ENCODE peak calls at places on chromosomes 12 and 14, in seven cellular contexts. D is fibroblast of pulmonary artery; P is GM12865; H is breast epithelium; K is AG04449; W is AG09309; V is CD8-positive, alpha-beta memory T cell. A is an unnamed sample.

GRCh38 chr12:109998241-109998903 is 858 bp upstream of the ANKRD13A start:
- DNase-seq in D (no peak), H (no peak), V (no peak), W (no peak), P (peak), K (no peak), A (no peak)

GRCh38 chr14:55802986-55803431 is 223.0 kb downstream of the KTN1 start:
- DNase-seq in H (no peak), V (no peak), W (no peak), P (no peak), K (no peak), D (peak), A (no peak)

GRCh38 chr12:102172436-102172835 is 25.2 kb downstream of the PMCH start:
- DNase-seq in V (no peak), D (peak), H (no peak), K (peak), P (no peak), W (peak), A (no peak)

GRCh38 chr12:16112626-16113560 is 164.6 kb downstream of the SLC15A5 start:
- DNase-seq in H (no peak), P (no peak), D (no peak), K (no peak), V (no peak), W (no peak), A (no peak)

GRCh38 chr14:64232944-64233343 is 61.2 kb downstream of the ESR2 start:
- DNase-seq in K (no peak), V (no peak), D (no peak), P (no peak), W (no peak), H (no peak), A (no peak)

GRCh38 chr12:13101854-13102375 is 1.6 kb downstream of the GSG1 start:
- DNase-seq in H (peak), W (no peak), P (no peak), K (no peak), D (no peak), V (no peak), A (no peak)

GRCh38 chr12:121579190-121579791 is 1.5 kb downstream of the KDM2B start:
- DNase-seq in W (no peak), K (no peak), V (peak), D (peak), H (no peak), P (peak), A (peak)

GRCh38 chr14:32432813-32433538 is 103.9 kb downstream of the AKAP6 start:
- DNase-seq in D (no peak), P (peak), K (no peak), V (no peak), W (no peak), H (no peak), A (no peak)

GRCh38 chr14:86824167-86824566 is 1168.8 kb downstream of the GALC start:
- DNase-seq in W (no peak), H (no peak), P (no peak), D (no peak), V (no peak), K (no peak), A (no peak)

GRCh38 chr14:53093206-53093605 is 59.9 kb downstream of the DDHD1 start:
- DNase-seq in D (peak), V (no peak), K (peak), P (no peak), W (peak), H (no peak), A (no peak)

GRCh38 chr14:71119075-71119474 is 211.8 kb downstream of the PCNX1 start:
- DNase-seq in K (no peak), V (no peak), D (peak), H (no peak), P (no peak), W (no peak), A (no peak)

GRCh38 chr14:60893916-60894315 is 87.0 kb downstream of the TRMT5 start:
- DNase-seq in H (no peak), K (no peak), W (no peak), D (no peak), P (no peak), V (no peak), A (no peak)

GRCh38 chr12:101607894-101608293 is 13.1 kb downstream of the MYBPC1 start:
- DNase-seq in D (no peak), K (no peak), V (no peak), H (no peak), W (no peak), P (no peak), A (no peak)

GRCh38 chr12:94059394-94060368 is 88.7 kb upstream of the PLXNC1 start:
- DNase-seq in W (no peak), P (no peak), K (no peak), H (peak), D (no peak), V (no peak), A (no peak)

GRCh38 chr12:108567974-108568652 is 5.7 kb downstream of the ISCU start:
- DNase-seq in K (no peak), V (no peak), P (peak), W (no peak), H (no peak), D (no peak), A (no peak)

GRCh38 chr12:101997102-101997501 is 64.7 kb downstream of the WASHC3 start:
- DNase-seq in K (no peak), V (no peak), P (no peak), H (no peak), W (no peak), D (no peak), A (no peak)

GRCh38 chr12:54368709-54369596 is 4.7 kb upstream of the GPR84 start:
- DNase-seq in V (peak), W (peak), K (peak), P (peak), H (peak), D (peak), A (peak)

GRCh38 chr12:132249747-132250478 is 79.5 kb downstream of the GALNT9 start:
- DNase-seq in P (no peak), K (no peak), H (no peak), D (no peak), W (no peak), V (no peak), A (no peak)

GRCh38 chr12:57012600-57013465 is 3.5 kb downstream of the TAC3 start:
- DNase-seq in V (no peak), W (no peak), H (no peak), D (no peak), P (peak), K (no peak), A (no peak)

GRCh38 chr14:22561661-22562579 is 27.1 kb downstream of the DAD1 start:
- DNase-seq in V (peak), K (no peak), W (no peak), H (no peak), D (no peak), P (peak), A (no peak)

DNA sequence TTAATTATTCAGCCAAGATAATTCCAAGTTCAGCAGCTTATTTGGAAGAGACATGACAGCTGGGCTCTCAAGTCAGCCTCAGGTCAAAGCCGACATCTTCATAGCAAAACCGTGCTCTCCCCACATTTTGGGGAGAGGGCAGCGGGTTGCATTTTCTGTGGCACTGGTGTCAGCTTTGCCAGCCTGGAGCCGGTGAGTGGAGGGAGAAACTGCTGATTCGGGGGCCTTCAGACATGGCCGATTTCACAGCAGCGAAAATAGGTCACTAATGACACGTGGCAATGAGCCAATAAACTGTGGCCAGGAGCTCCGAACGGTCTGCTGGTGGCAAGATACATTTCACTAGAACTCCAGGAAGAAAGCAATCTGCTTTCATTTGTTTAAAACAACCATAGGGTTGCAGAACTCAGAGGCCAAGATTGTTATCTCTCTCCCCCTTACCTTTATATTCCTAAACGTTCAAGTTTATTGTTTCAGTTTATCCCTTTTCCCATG is 173.2 kb downstream of the CAND1 start:
- DNase-seq in P (no peak), K (no peak), V (no peak), D (no peak), W (no peak), H (no peak), A (no peak)
- H3K4me3 ChIP-seq in P (no peak), K (no peak), V (no peak), D (no peak), W (no peak), H (no peak), A (peak)

GRCh38 chr12:50925920-50926319 is 26.4 kb upstream of the HIGD1C start:
- DNase-seq in D (no peak), W (no peak), V (no peak), P (no peak), K (no peak), H (no peak), A (no peak)
- H3K4me3 ChIP-seq in D (peak), W (no peak), V (no peak), P (peak), K (no peak), H (peak), A (peak)

GRCh38 chr12:113464852-113465719 is 6.6 kb downstream of the LHX5 start:
- DNase-seq in V (no peak), H (no peak), K (no peak), P (no peak), D (no peak), W (no peak), A (no peak)

GRCh38 chr12:113467154-113467513 is 4.5 kb downstream of the LHX5 start:
- DNase-seq in H (no peak), W (no peak), P (no peak), D (no peak), K (no peak), V (no peak), A (no peak)

GRCh38 chr12:113467514-113468364 is 3.9 kb downstream of the LHX5 start:
- DNase-seq in H (no peak), W (no peak), D (no peak), V (no peak), K (no peak), P (no peak), A (no peak)

GRCh38 chr12:113465808-113466769 is 5.6 kb downstream of the LHX5 start:
- DNase-seq in K (no peak), P (no peak), D (no peak), V (no peak), W (no peak), H (no peak), A (no peak)

DNA sequence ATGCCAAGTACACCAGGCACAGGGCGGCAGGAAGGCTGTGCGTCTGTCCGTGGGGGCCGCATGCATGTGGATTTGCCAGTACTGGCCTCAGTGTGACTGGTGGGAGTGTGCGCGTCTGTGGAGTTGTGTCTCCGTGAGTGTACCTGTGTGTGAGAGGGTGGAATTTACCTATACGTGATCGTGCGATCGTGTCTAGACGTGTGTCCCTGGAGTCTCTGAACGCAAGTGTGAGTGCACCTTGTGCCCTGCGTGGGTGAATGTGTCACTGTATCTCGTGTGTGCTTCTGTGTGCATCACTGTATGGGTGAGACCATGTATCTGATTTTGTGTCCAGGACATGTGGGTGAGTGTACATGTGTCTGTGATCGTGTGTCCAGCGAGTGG is 4.9 kb downstream of the LHX5 start:
- DNase-seq in P (no peak), V (no peak), H (no peak), D (no peak), W (no peak), K (no peak), A (no peak)
- H3K4me3 ChIP-seq in P (no peak), V (no peak), H (no peak), D (peak), W (no peak), K (no peak), A (no peak)

GRCh38 chr14:88518592-88519512 is 36.0 kb downstream of the PTPN21 start:
- DNase-seq in P (no peak), K (peak), H (no peak), W (peak), V (no peak), D (peak), A (no peak)

GRCh38 chr14:88516742-88517418 is 37.9 kb downstream of the PTPN21 start:
- DNase-seq in K (no peak), W (no peak), P (no peak), D (no peak), H (no peak), V (no peak), A (no peak)

GRCh38 chr14:88519907-88520306 is 34.9 kb downstream of the PTPN21 start:
- DNase-seq in K (no peak), D (no peak), V (no peak), P (no peak), W (no peak), H (no peak), A (no peak)

DNA sequence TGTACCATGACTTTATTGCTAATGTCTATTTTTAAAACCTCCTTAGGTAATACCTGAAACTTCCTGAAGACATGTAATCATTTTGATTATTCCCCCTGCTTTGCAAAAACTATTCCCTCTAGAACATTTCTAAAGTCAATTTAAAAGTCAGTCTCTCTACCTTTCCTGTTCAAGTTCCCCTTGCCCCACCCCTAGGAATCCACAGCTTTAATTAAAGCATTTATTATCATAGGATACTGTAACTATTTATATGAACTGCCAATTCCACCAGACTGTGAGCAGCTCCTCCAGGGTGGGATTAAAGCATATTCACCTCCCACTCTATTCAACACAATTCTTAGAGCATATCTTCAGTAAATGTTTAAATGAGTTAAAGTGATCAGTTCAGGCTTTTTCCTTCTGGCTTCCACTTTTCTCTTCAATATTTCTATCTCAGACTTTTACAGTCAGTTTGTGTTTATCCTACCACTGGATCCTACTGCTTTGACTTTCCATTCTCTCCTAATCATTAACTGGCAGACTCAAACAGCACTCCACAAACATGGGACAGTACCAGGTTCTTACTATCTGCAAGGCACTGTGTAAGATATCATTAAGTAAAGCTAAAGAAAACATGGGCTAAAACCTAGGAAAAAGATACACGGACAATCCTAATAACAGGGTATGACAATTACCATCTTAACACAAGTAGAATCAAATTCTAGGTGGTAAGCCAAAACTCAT is 39.1 kb downstream of the PTPN21 start:
- DNase-seq in H (no peak), D (no peak), W (no peak), K (no peak), V (no peak), P (no peak), A (no peak)
- H3K4me3 ChIP-seq in H (no peak), D (no peak), W (no peak), K (no peak), V (no peak), P (no peak), A (no peak)

GRCh38 chr12:46265102-46265501 is 3.7 kb downstream of the SLC38A1 start:
- DNase-seq in V (no peak), P (no peak), H (no peak), W (no peak), D (no peak), K (no peak), A (no peak)

GRCh38 chr12:46264057-46264456 is 4.8 kb downstream of the SLC38A1 start:
- DNase-seq in P (peak), V (no peak), D (peak), W (peak), H (no peak), K (peak), A (no peak)

GRCh38 chr12:46266869-46267617 is 1.8 kb downstream of the SLC38A1 start:
- DNase-seq in P (peak), V (peak), W (no peak), K (no peak), H (peak), D (peak), A (peak)

GRCh38 chr12:46266382-46266791 is 2.5 kb downstream of the SLC38A1 start:
- DNase-seq in W (no peak), K (no peak), P (peak), V (peak), H (no peak), D (peak), A (no peak)

DNA sequence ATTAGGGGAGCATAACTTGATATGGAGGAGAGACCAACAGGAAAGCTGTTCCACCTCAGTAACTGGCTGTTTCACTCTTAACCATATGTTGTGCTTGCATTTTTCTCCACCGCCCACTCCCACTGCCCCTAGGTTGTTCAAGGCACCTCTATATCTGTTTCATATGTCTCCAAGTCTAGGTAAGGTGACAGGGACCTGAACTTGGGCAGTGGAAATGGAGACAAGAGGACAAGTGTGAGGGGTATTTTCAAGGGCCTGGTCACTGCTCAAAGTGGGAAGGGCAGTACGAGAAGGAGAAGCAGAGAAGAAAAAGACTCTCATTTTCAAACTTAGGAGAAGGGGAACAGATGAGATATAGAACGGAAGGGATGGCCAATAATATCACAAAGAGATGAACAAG is 3.1 kb downstream of the SLC38A1 start:
- DNase-seq in H (no peak), D (no peak), W (no peak), K (no peak), P (peak), V (no peak), A (no peak)
- H3K4me3 ChIP-seq in H (no peak), D (peak), W (no peak), K (no peak), P (peak), V (peak), A (no peak)

DNA sequence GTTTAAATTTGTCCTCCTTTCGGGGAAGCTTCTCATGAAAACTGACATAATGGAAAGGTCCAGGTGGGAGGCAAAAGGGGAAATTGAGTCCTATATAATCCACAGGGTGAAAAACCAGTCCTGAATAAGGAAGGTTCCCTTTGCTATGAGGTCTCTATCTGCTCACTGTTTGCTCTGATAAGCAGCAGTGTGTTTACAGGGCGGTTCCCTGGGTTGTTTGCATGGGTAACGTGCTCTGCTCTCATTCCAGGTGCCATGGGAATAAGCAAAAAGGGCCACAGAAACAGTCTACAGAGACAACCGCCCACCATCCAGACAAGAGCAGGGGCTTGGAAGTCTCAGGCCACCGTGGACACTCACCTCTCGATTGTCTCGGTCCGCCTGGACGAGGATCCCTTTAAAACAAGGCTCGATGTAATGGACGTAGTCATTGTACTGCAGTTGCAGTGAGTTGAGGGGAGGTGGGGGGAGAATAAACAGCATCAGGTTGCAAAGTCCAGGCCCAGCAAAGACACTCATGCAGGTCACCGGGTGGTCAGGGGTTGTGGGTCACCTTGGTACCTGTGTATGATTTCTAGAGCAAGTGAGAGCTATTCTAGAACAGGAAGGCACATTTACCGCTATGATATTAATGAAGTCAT is 32.7 kb downstream of the CACNA2D4 start:
- DNase-seq in W (no peak), P (no peak), H (no peak), V (no peak), D (no peak), K (no peak), A (no peak)
- H3K4me3 ChIP-seq in W (no peak), P (no peak), H (no peak), V (no peak), D (no peak), K (no peak), A (no peak)

A was measured in right lobe of liver.